ENCODE peak calls at places on chromosomes 13 and 19, in eight cellular contexts. I is stimulated activated CD4-positive, alpha-beta T cell treated with anti-CD3 and anti-CD28 coated beads, Interleukin-15, amount 100 ng/mL, for 24 hours; N is A172; J is stimulated activated CD8-positive, alpha-beta memory T cell treated with anti-CD3 and anti-CD28 coated beads, Interleukin-4, amount 100 ng/mL, for 24 hours; E is mesendoderm; V is fibroblast of villous mesenchyme; A is nucleus accumbens; F is NCI-H2171. U is an unnamed sample.

GRCh38 chr13:99693351-99693750 is 192.1 kb downstream of the TM9SF2 start:
- DNase-seq in I (no peak), A (no peak), J (no peak), F (no peak), E (peak), N (no peak), V (no peak), U (no peak)

GRCh38 chr19:3778104-3778867 is 6.3 kb upstream of the RAX2 start:
- DNase-seq in I (no peak), J (no peak), V (no peak), A (no peak), N (no peak), F (no peak), E (no peak), U (no peak)

GRCh38 chr19:40493778-40494177 is 27.0 kb downstream of the SPTBN4 start:
- DNase-seq in A (no peak), E (no peak), N (no peak), V (no peak), I (no peak), F (no peak), J (no peak), U (no peak)

GRCh38 chr19:50512112-50512998 is 1.4 kb downstream of the ASPDH start:
- DNase-seq in A (no peak), N (no peak), F (no peak), V (no peak), E (no peak), J (no peak), I (no peak), U (no peak)

GRCh38 chr19:41295506-41295905 is 14.5 kb upstream of the CCDC97 start:
- DNase-seq in F (no peak), A (no peak), J (no peak), E (no peak), N (no peak), V (no peak), I (no peak), U (no peak)

GRCh38 chr19:40609561-40610395 is 8.6 kb downstream of the LTBP4 start:
- DNase-seq in V (peak), I (peak), A (peak), N (peak), E (peak), J (peak), F (no peak), U (peak)

GRCh38 chr19:15900504-15900903 is 2.6 kb upstream of the CYP4F2 start:
- DNase-seq in N (no peak), F (no peak), V (no peak), J (no peak), I (no peak), A (no peak), E (no peak), U (no peak)

GRCh38 chr13:59633290-59633689 is 530.4 kb downstream of the DIAPH3 start:
- DNase-seq in I (no peak), V (no peak), F (no peak), N (no peak), J (no peak), A (no peak), E (no peak), U (no peak)

GRCh38 chr19:18932216-18932841 is 8.7 kb downstream of the HOMER3 start:
- DNase-seq in N (peak), F (no peak), E (peak), I (peak), J (peak), V (peak), A (peak), U (no peak)

GRCh38 chr19:51586799-51587198 is 15.7 kb downstream of the ZNF175 start:
- DNase-seq in A (no peak), E (no peak), J (no peak), F (no peak), N (no peak), I (no peak), V (no peak), U (no peak)

GRCh38 chr19:5585461-5586299 is 17.9 kb upstream of the TINCR start:
- DNase-seq in F (no peak), N (no peak), I (peak), V (no peak), A (peak), E (peak), J (peak), U (no peak)

GRCh38 chr19:756232-756631 is 5.3 kb downstream of the MISP start:
- DNase-seq in J (no peak), E (peak), F (no peak), N (peak), V (no peak), A (no peak), I (peak), U (no peak)

GRCh38 chr13:51803018-51803417 is 945 bp downstream of the DHRS12 start:
- DNase-seq in J (no peak), A (no peak), E (peak), N (no peak), I (no peak), V (no peak), F (no peak), U (no peak)

GRCh38 chr13:45121421-45121820 is 1.1 kb downstream of the GTF2F2 start:
- DNase-seq in F (no peak), I (no peak), A (no peak), E (peak), N (peak), V (peak), J (no peak), U (no peak)

GRCh38 chr13:52845766-52846566 is 2.5 kb downstream of the PCDH8 start:
- DNase-seq in N (no peak), E (peak), V (no peak), A (no peak), J (peak), I (peak), F (no peak), U (peak)

GRCh38 chr13:19181621-19182485 is at the start of gene TUBA3C:
- DNase-seq in I (no peak), V (no peak), E (no peak), J (no peak), A (no peak), F (no peak), N (peak), U (no peak)

GRCh38 chr13:50740052-50740741 is 103.3 kb downstream of the DLEU7 start:
- DNase-seq in I (no peak), F (no peak), V (peak), J (no peak), A (no peak), E (no peak), N (no peak), U (no peak)

U was measured in hypothalamus.